ENCODE peak calls at places on chromosome 2, in seven cellular contexts. Q is IMR-90, W is lower lobe of right lung, Y is neural crest cell, M is AG04450, I is tibial artery, T is BE2C. G is an unnamed sample.

GRCh38 chr2:20184067-20184938 is 40.6 kb downstream of the SDC1 start:
- DNase-seq in Q (peak), W (peak), Y (no peak), M (peak), I (peak), T (no peak), G (no peak)

GRCh38 chr2:74828534-74828933 is 5.4 kb upstream of the HK2 start:
- DNase-seq in Q (no peak), W (no peak), Y (no peak), M (no peak), I (no peak), T (no peak), G (no peak)

GRCh38 chr2:229610359-229610758 is 104.0 kb downstream of the DNER start:
- DNase-seq in Q (peak), W (no peak), Y (no peak), M (no peak), I (no peak), T (no peak), G (no peak)

GRCh38 chr2:128501700-128502099 is 183.0 kb upstream of the HS6ST1 start:
- DNase-seq in Q (no peak), W (no peak), Y (no peak), M (no peak), I (no peak), T (no peak), G (no peak)

GRCh38 chr2:54341656-54342055 is 85.6 kb upstream of the TSPYL6 start:
- DNase-seq in Q (no peak), W (no peak), Y (no peak), M (no peak), I (no peak), T (no peak), G (no peak)

GRCh38 chr2:239475161-239476028 is 74.6 kb upstream of the HDAC4 start:
- DNase-seq in Q (no peak), W (no peak), Y (no peak), M (no peak), I (no peak), T (no peak), G (no peak)

GRCh38 chr2:159130302-159130701 is 156.2 kb downstream of the WDSUB1 start:
- DNase-seq in Q (no peak), W (no peak), Y (no peak), M (no peak), I (no peak), T (no peak), G (no peak)

GRCh38 chr2:54706622-54707021 is 16.8 kb upstream of the EML6 start:
- DNase-seq in Q (no peak), W (no peak), Y (no peak), M (no peak), I (no peak), T (no peak), G (no peak)

GRCh38 chr2:134276381-134277172 is 22.7 kb downstream of the MGAT5 start:
- DNase-seq in Q (peak), W (no peak), Y (no peak), M (no peak), I (no peak), T (no peak), G (no peak)

GRCh38 chr2:152755029-152755428 is 36.6 kb downstream of the ARL6IP6 start:
- DNase-seq in Q (no peak), W (no peak), Y (no peak), M (no peak), I (no peak), T (peak), G (no peak)

GRCh38 chr2:10547011-10547410 is 98.9 kb upstream of the ODC1 start:
- DNase-seq in Q (peak), W (no peak), Y (no peak), M (no peak), I (no peak), T (no peak), G (no peak)

GRCh38 chr2:192876698-192877097 is 682.0 kb upstream of the TMEFF2 start:
- DNase-seq in Q (no peak), W (no peak), Y (no peak), M (no peak), I (no peak), T (no peak), G (no peak)

GRCh38 chr2:204673877-204674276 is 128.6 kb downstream of the PARD3B start:
- DNase-seq in Q (peak), W (no peak), Y (no peak), M (no peak), I (no peak), T (no peak), G (no peak)

GRCh38 chr2:223457301-223457700 is 144.9 kb downstream of the SCG2 start:
- DNase-seq in Q (no peak), W (no peak), Y (no peak), M (no peak), I (no peak), T (no peak), G (no peak)

GRCh38 chr2:9033385-9034175 is 30.1 kb upstream of the MBOAT2 start:
- DNase-seq in Q (no peak), W (no peak), Y (no peak), M (no peak), I (no peak), T (peak), G (no peak)

GRCh38 chr2:107338059-107338458 is 452.1 kb upstream of the ST6GAL2 start:
- DNase-seq in Q (no peak), W (no peak), Y (no peak), M (no peak), I (peak), T (no peak), G (no peak)

GRCh38 chr2:99775585-99775984 is 285.8 kb upstream of the REV1 start:
- DNase-seq in Q (peak), W (no peak), Y (no peak), M (peak), I (no peak), T (no peak), G (no peak)

GRCh38 chr2:10028988-10029874 is 14.1 kb upstream of the KLF11 start:
- DNase-seq in Q (no peak), W (peak), Y (no peak), M (no peak), I (peak), T (no peak), G (peak)

GRCh38 chr2:27914046-27914792 is 23.7 kb downstream of the BABAM2 start:
- DNase-seq in Q (peak), W (no peak), Y (no peak), M (no peak), I (no peak), T (no peak), G (no peak)

GRCh38 chr2:44715671-44716077 is 225.8 kb upstream of the SIX3 start:
- DNase-seq in Q (peak), W (no peak), Y (peak), M (no peak), I (no peak), T (peak), G (no peak)

GRCh38 chr2:12155308-12156061 is 409.1 kb downstream of the LPIN1 start:
- DNase-seq in Q (peak), W (no peak), Y (no peak), M (peak), I (peak), T (no peak), G (no peak)

GRCh38 chr2:165562235-165562634 is 92.7 kb downstream of the CSRNP3 start:
- DNase-seq in Q (no peak), W (no peak), Y (no peak), M (no peak), I (no peak), T (no peak), G (no peak)

GRCh38 chr2:216752855-216753505 is 57.6 kb upstream of the IGFBP5 start:
- DNase-seq in Q (peak), W (no peak), Y (no peak), M (no peak), I (no peak), T (no peak), G (no peak)

GRCh38 chr2:120798569-120799215 is 63.0 kb downstream of the GLI2 start:
- DNase-seq in Q (no peak), W (no peak), Y (no peak), M (no peak), I (no peak), T (no peak), G (no peak)
- TF ChIP-seq CTCF in Q (no peak), W (no peak), Y (no peak), M (no peak), I (no peak), T (no peak), G (no peak)

DNA sequence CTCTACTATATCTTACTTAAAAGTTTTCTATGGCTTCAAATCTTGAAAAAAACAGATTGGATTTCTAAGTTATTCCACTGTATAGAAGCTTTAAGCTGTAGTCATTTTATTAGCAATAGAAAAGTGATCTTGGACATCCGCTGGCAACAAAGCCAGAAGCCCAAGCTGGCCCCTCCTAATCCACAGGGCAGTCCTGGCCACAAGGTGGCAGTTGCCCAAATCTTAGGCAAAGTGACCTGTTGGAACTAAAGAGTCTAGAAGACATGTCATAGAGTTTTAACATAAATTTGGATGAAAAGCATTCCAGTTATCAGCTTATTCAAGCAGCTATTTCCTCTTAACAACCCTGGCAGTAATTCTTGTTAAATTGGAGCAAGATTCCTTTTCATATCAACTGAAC is 80.8 kb downstream of the SP3 start:
- DNase-seq in Q (peak), W (peak), Y (no peak), M (no peak), I (peak), T (peak), G (no peak)
- TF ChIP-seq CTCF in Q (peak), W (peak), Y (peak), M (peak), I (peak), T (peak), G (peak)

DNA sequence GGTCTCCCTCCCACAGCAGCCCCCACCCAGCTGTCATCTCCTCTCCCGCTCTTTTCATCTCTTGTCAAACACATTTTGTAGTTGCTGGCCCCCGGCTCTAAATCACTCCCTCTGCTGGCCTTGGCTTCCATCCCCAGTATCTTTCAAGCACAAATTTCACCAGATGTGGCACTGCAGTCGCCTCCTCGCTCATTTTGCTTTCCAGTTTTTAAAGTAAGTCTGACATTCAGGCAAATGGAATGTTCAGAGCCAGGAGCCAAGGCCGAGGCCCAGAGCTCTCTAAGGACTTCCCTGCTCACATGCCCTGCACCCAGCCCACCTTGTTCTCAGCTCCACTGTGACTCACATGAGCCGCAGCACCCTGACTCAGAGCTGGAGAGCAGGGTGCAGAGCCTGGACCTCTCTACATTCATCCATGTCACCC is 158.4 kb downstream of the GALNT14 start:
- DNase-seq in Q (peak), W (no peak), Y (no peak), M (no peak), I (peak), T (peak), G (no peak)
- TF ChIP-seq CTCF in Q (no peak), W (no peak), Y (no peak), M (no peak), I (peak), T (peak), G (no peak)

GRCh38 chr2:79982445-79982844 is 322.1 kb downstream of the LRRTM1 start:
- DNase-seq in Q (no peak), W (no peak), Y (peak), M (no peak), I (no peak), T (peak), G (peak)
- TF ChIP-seq CTCF in Q (peak), W (peak), Y (peak), M (peak), I (no peak), T (peak), G (peak)

GRCh38 chr2:190987938-190988337 is 26.0 kb downstream of the STAT1 start:
- DNase-seq in Q (no peak), W (no peak), Y (no peak), M (no peak), I (no peak), T (no peak), G (no peak)
- TF ChIP-seq CTCF in Q (no peak), W (no peak), Y (no peak), M (no peak), I (no peak), T (no peak), G (no peak)

DNA sequence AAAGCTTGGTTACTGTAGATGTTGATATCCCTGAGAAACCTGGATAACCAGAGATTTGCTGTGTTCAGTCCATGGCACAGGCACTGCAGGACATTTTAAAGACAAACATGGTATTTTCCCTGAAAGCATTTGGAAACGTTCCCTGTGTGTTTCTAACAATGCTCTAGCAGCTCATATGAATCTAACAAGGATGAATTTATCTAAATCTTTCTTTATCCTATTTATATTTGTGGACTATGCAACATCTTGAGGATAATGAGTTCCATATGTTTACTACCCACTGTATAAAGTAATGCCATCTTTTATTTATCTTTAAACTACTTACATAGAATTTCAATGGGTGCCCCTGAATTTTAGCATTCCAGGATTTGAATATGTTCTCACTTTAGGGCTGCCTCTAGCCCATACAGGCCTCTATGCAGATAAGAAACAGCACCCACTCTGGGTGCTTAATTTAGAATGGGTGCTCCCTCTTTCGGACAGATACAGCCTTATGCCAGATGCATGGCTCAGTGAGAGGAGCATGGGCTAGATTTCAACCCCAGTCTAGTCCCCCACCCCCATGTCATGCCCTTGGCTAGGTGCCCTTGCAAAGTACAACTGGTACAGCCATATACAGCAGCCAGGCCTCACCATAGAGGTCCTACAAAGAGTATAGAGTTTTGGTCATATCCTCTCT is 50.6 kb upstream of the NEMP2 start:
- DNase-seq in Q (no peak), W (no peak), Y (no peak), M (no peak), I (no peak), T (peak), G (no peak)
- TF ChIP-seq CTCF in Q (no peak), W (no peak), Y (no peak), M (no peak), I (no peak), T (peak), G (no peak)

GRCh38 chr2:98634406-98635092 is 26.2 kb downstream of the UNC50 start:
- DNase-seq in Q (no peak), W (no peak), Y (no peak), M (no peak), I (no peak), T (no peak), G (no peak)
- TF ChIP-seq CTCF in Q (peak), W (no peak), Y (peak), M (peak), I (no peak), T (peak), G (peak)

G was measured in GM20000.